ENCODE peak calls at places on chromosomes 1 and 21, in five cellular contexts. D is trophoblast cell, L is neuronal stem cell, C is mesenchymal stem cell, U is H1. B is an unnamed sample.
A peak's percentile ranks its signal among the peaks of the same experiment; 100 is the strongest.

GRCh38 chr1:37434292-37434907 is 40.0 kb upstream of the ZC3H12A start:
- DNase-seq in D (peak; percentile 21), U (peak; percentile 95), L (peak; percentile 51), C (peak; percentile 43), B (peak; percentile 86)

GRCh38 chr1:110686188-110686587 is 11.4 kb upstream of the KCNA3 start:
- DNase-seq in C (no peak), U (no peak), D (no peak), L (no peak), B (no peak)

GRCh38 chr1:38873027-38873969 is at the start of gene MYCBP:
- DNase-seq in C (peak; percentile 94), D (peak; percentile 97), U (peak; percentile 99), L (peak; percentile 96), B (peak; percentile 98)

GRCh38 chr1:237570530-237570929 is 320.2 kb downstream of the ZP4 start:
- DNase-seq in U (no peak), L (no peak), C (no peak), D (no peak), B (no peak)

GRCh38 chr1:30248373-30248772 is 475.0 kb downstream of the MATN1 start:
- DNase-seq in D (no peak), L (no peak), U (no peak), C (no peak), B (no peak)

GRCh38 chr1:193342811-193343210 is 156.4 kb upstream of the B3GALT2 start:
- DNase-seq in L (no peak), U (no peak), D (no peak), C (no peak), B (no peak)

GRCh38 chr1:116735246-116735645 is 19.0 kb upstream of the CD2 start:
- DNase-seq in U (no peak), L (no peak), D (no peak), C (no peak), B (no peak)

GRCh38 chr1:53601031-53601745 is 137.8 kb downstream of the GLIS1 start:
- DNase-seq in L (no peak), C (no peak), U (no peak), D (no peak), B (no peak)

GRCh38 chr1:54766726-54767125 is 2.4 kb upstream of the PARS2 start:
- DNase-seq in L (no peak), D (no peak), C (no peak), U (no peak), B (no peak)

GRCh38 chr1:225940385-225941151 is 452 bp downstream of the LEFTY2 start:
- DNase-seq in D (no peak), L (no peak), U (no peak), C (no peak), B (peak; percentile 41)
- H3K27ac ChIP-seq in D (no peak overlapping the region), L (no peak overlapping the region), U (no peak overlapping the region), C (no peak overlapping the region), B (no peak overlapping the region)

DNA sequence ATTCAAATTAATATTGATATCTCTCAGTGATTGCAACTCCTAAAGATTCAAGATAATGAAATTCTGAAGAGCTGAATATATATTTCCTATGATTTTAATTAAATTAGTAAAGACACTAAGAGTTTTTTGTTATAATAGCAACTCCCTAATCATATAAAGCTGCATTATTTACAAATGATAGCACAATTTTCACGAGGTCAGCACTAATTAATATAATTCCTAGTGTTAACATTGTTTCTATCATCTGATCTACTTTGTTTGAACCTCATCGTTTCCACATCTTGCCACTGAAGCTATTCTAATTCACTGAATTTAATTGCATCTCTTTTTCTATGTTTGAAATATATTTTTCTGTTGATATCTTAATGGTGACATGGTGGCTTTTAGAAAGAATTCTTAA is 279.1 kb upstream of the ADGRL4 start:
- DNase-seq in U (no peak), C (no peak), D (no peak), L (no peak), B (no peak)
- H2BK12ac ChIP-seq in U (no peak overlapping the region), C (no peak overlapping the region), D (no peak overlapping the region), L (no peak overlapping the region), B (no peak overlapping the region)

GRCh38 chr1:228109073-228109961 is at the start of gene MRPL55:
- DNase-seq in U (peak; percentile 100), C (peak; percentile 96), L (peak; percentile 96), D (peak; percentile 98), B (peak; percentile 98)
- H2BK5ac ChIP-seq in U (peak within 1 kb of the TSS; percentile 13), C (peak within 1 kb of the TSS; percentile 5), L (peak within 1 kb of the TSS; percentile 15), D (peak within 1 kb of the TSS; percentile 65), B (no peak within 1 kb of the TSS)

DNA sequence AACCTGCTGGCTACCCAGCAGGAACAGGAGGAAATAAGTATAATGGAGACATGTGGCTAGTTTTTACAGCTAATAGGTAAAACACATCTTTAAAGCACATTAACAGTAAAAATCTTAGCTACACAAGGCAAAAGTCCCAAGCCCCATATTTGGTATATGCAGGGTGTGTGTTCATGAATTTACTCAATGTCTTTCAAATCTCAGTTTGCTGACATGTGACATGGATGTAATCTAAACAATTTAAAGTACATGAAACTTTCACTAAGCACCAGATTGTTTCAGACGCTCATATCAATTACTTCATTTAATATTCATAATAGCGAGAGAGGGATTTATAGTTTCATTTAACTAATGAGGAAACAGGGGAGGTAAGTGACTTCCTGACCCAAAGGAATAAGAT is 3.9 kb downstream of the TACSTD2 start:
- DNase-seq in L (no peak), D (no peak), C (no peak), U (no peak), B (no peak)
- H3K27ac ChIP-seq in L (no peak overlapping the region), D (no peak overlapping the region), C (no peak overlapping the region), U (no peak overlapping the region), B (no peak overlapping the region)

GRCh38 chr1:44803312-44804095 is 3.3 kb downstream of the PLK3 start:
- DNase-seq in U (no peak), C (no peak), D (peak; percentile 33), L (no peak), B (no peak)
- H2BK12ac ChIP-seq in U (no peak overlapping the region), C (peak overlapping the region; percentile 49), D (peak overlapping the region; percentile 33), L (peak overlapping the region; percentile 96), B (no peak overlapping the region)

GRCh38 chr21:45471229-45472052 is 66.5 kb downstream of the COL18A1 start:
- DNase-seq in L (no peak), U (no peak), C (peak; percentile 87), D (no peak), B (no peak)
- H2BK5ac ChIP-seq in L (no peak overlapping the region), U (no peak overlapping the region), C (no peak overlapping the region), D (no peak overlapping the region), B (no peak overlapping the region)